ENCODE peak calls at places on chromosomes 5 and 9, in nine cellular contexts. One of them, this sample, is unnamed.

GRCh38 chr9:125550216-125550614 is 156.8 kb downstream of the MAPKAP1 start:
- DNase-seq in activated CD8-positive, alpha-beta memory T cell treated with anti-CD3 and anti-CD28 coated beads, Interleukin-2, amount 10 ng/mL, durations not matched to agents 7 days and 5 days: no peak
- DNase-seq in stimulated activated naive B cell treated with anti-CD40 and anti-IgM and Interleukin-4, amounts not matched to agents 10 μg/mL and 1 μg/mL and 100 μg/mL, for 72 hours: no peak
- DNase-seq in AG08396: no peak
- DNase-seq in HTR-8/SVneo: no peak
- DNase-seq in aorta: no peak
- DNase-seq in effector CD4-positive, alpha-beta T cell: no peak
- DNase-seq in M059J: no peak
- DNase-seq in LHCN-M2: peak; percentile 51
- DNase-seq in this sample: peak; percentile 44

GRCh38 chr9:75873707-75874106 is 16.8 kb upstream of the PCSK5 start:
- DNase-seq in activated CD8-positive, alpha-beta memory T cell treated with anti-CD3 and anti-CD28 coated beads, Interleukin-2, amount 10 ng/mL, durations not matched to agents 7 days and 5 days: no peak
- DNase-seq in stimulated activated naive B cell treated with anti-CD40 and anti-IgM and Interleukin-4, amounts not matched to agents 10 μg/mL and 1 μg/mL and 100 μg/mL, for 72 hours: no peak
- DNase-seq in AG08396: no peak
- DNase-seq in HTR-8/SVneo: no peak
- DNase-seq in aorta: no peak
- DNase-seq in effector CD4-positive, alpha-beta T cell: no peak
- DNase-seq in M059J: no peak
- DNase-seq in LHCN-M2: no peak
- DNase-seq in this sample: no peak

GRCh38 chr5:154461531-154461930 is 15.7 kb downstream of the SAP30L start:
- DNase-seq in activated CD8-positive, alpha-beta memory T cell treated with anti-CD3 and anti-CD28 coated beads, Interleukin-2, amount 10 ng/mL, durations not matched to agents 7 days and 5 days: no peak
- DNase-seq in stimulated activated naive B cell treated with anti-CD40 and anti-IgM and Interleukin-4, amounts not matched to agents 10 μg/mL and 1 μg/mL and 100 μg/mL, for 72 hours: no peak
- DNase-seq in AG08396: no peak
- DNase-seq in HTR-8/SVneo: no peak
- DNase-seq in aorta: no peak
- DNase-seq in effector CD4-positive, alpha-beta T cell: no peak
- DNase-seq in M059J: no peak
- DNase-seq in LHCN-M2: peak; percentile 49
- DNase-seq in this sample: no peak

GRCh38 chr5:118146824-118147223 is 841.5 kb downstream of the DTWD2 start:
- DNase-seq in activated CD8-positive, alpha-beta memory T cell treated with anti-CD3 and anti-CD28 coated beads, Interleukin-2, amount 10 ng/mL, durations not matched to agents 7 days and 5 days: no peak
- DNase-seq in stimulated activated naive B cell treated with anti-CD40 and anti-IgM and Interleukin-4, amounts not matched to agents 10 μg/mL and 1 μg/mL and 100 μg/mL, for 72 hours: no peak
- DNase-seq in AG08396: no peak
- DNase-seq in HTR-8/SVneo: no peak
- DNase-seq in aorta: no peak
- DNase-seq in effector CD4-positive, alpha-beta T cell: no peak
- DNase-seq in M059J: no peak
- DNase-seq in LHCN-M2: no peak
- DNase-seq in this sample: no peak

GRCh38 chr9:96116275-96117051 is 185.5 kb downstream of the HSD17B3 start:
- DNase-seq in activated CD8-positive, alpha-beta memory T cell treated with anti-CD3 and anti-CD28 coated beads, Interleukin-2, amount 10 ng/mL, durations not matched to agents 7 days and 5 days: no peak
- DNase-seq in stimulated activated naive B cell treated with anti-CD40 and anti-IgM and Interleukin-4, amounts not matched to agents 10 μg/mL and 1 μg/mL and 100 μg/mL, for 72 hours: no peak
- DNase-seq in AG08396: no peak
- DNase-seq in HTR-8/SVneo: no peak
- DNase-seq in aorta: no peak
- DNase-seq in effector CD4-positive, alpha-beta T cell: no peak
- DNase-seq in M059J: no peak
- DNase-seq in LHCN-M2: no peak
- DNase-seq in this sample: no peak

GRCh38 chr5:178389796-178390195 is 157.2 kb upstream of the PHYKPL start:
- DNase-seq in activated CD8-positive, alpha-beta memory T cell treated with anti-CD3 and anti-CD28 coated beads, Interleukin-2, amount 10 ng/mL, durations not matched to agents 7 days and 5 days: no peak
- DNase-seq in stimulated activated naive B cell treated with anti-CD40 and anti-IgM and Interleukin-4, amounts not matched to agents 10 μg/mL and 1 μg/mL and 100 μg/mL, for 72 hours: no peak
- DNase-seq in AG08396: no peak
- DNase-seq in HTR-8/SVneo: no peak
- DNase-seq in aorta: peak; percentile 60
- DNase-seq in effector CD4-positive, alpha-beta T cell: no peak
- DNase-seq in M059J: no peak
- DNase-seq in LHCN-M2: no peak
- DNase-seq in this sample: no peak

GRCh38 chr5:124231240-124231639 is 515.2 kb downstream of the ZNF608 start:
- DNase-seq in activated CD8-positive, alpha-beta memory T cell treated with anti-CD3 and anti-CD28 coated beads, Interleukin-2, amount 10 ng/mL, durations not matched to agents 7 days and 5 days: no peak
- DNase-seq in stimulated activated naive B cell treated with anti-CD40 and anti-IgM and Interleukin-4, amounts not matched to agents 10 μg/mL and 1 μg/mL and 100 μg/mL, for 72 hours: peak; percentile 1
- DNase-seq in AG08396: no peak
- DNase-seq in HTR-8/SVneo: no peak
- DNase-seq in aorta: no peak
- DNase-seq in effector CD4-positive, alpha-beta T cell: no peak
- DNase-seq in M059J: peak; percentile 2
- DNase-seq in LHCN-M2: no peak
- DNase-seq in this sample: no peak

GRCh38 chr5:53243403-53243802 is 133.8 kb upstream of the MOCS2 start:
- DNase-seq in activated CD8-positive, alpha-beta memory T cell treated with anti-CD3 and anti-CD28 coated beads, Interleukin-2, amount 10 ng/mL, durations not matched to agents 7 days and 5 days: no peak
- DNase-seq in stimulated activated naive B cell treated with anti-CD40 and anti-IgM and Interleukin-4, amounts not matched to agents 10 μg/mL and 1 μg/mL and 100 μg/mL, for 72 hours: no peak
- DNase-seq in AG08396: no peak
- DNase-seq in HTR-8/SVneo: no peak
- DNase-seq in aorta: no peak
- DNase-seq in effector CD4-positive, alpha-beta T cell: no peak
- DNase-seq in M059J: no peak
- DNase-seq in LHCN-M2: no peak
- DNase-seq in this sample: no peak

GRCh38 chr5:135185461-135186075 is 151.5 kb upstream of the PITX1 start:
- DNase-seq in activated CD8-positive, alpha-beta memory T cell treated with anti-CD3 and anti-CD28 coated beads, Interleukin-2, amount 10 ng/mL, durations not matched to agents 7 days and 5 days: peak; percentile 33
- DNase-seq in stimulated activated naive B cell treated with anti-CD40 and anti-IgM and Interleukin-4, amounts not matched to agents 10 μg/mL and 1 μg/mL and 100 μg/mL, for 72 hours: no peak
- DNase-seq in AG08396: peak; percentile 68
- DNase-seq in HTR-8/SVneo: no peak
- DNase-seq in aorta: no peak
- DNase-seq in effector CD4-positive, alpha-beta T cell: no peak
- DNase-seq in M059J: peak; percentile 86
- DNase-seq in LHCN-M2: peak; percentile 49
- DNase-seq in this sample: no peak

GRCh38 chr5:60829490-60830266 is 14.4 kb downstream of the ELOVL7 start:
- DNase-seq in activated CD8-positive, alpha-beta memory T cell treated with anti-CD3 and anti-CD28 coated beads, Interleukin-2, amount 10 ng/mL, durations not matched to agents 7 days and 5 days: no peak
- DNase-seq in stimulated activated naive B cell treated with anti-CD40 and anti-IgM and Interleukin-4, amounts not matched to agents 10 μg/mL and 1 μg/mL and 100 μg/mL, for 72 hours: no peak
- DNase-seq in AG08396: no peak
- DNase-seq in HTR-8/SVneo: no peak
- DNase-seq in aorta: no peak
- DNase-seq in effector CD4-positive, alpha-beta T cell: no peak
- DNase-seq in M059J: no peak
- DNase-seq in LHCN-M2: no peak
- DNase-seq in this sample: no peak

This sample was measured in lung microvascular endothelial cell.